ENCODE peak calls at places on chromosomes 13 and 19, in ten cellular contexts. I is endothelial cell; W is body of pancreas; B is cardiac fibroblast; N is AG10803; D is IMR-90; X is fibroblast of pulmonary artery; C is AG04449; O is CD4-positive, alpha-beta T cell; H is astrocyte of the spinal cord. K is an unnamed sample.

GRCh38 chr13:23966691-23967615 is 69.7 kb upstream of the C1QTNF9B start:
- DNase-seq in C (no peak), D (peak; percentile 15), I (no peak), W (no peak), B (peak; percentile 33), O (no peak), N (no peak), X (peak; percentile 20), H (no peak), K (no peak)

GRCh38 chr13:99043700-99044300 is 65.9 kb upstream of the DOCK9 start:
- DNase-seq in O (no peak), X (no peak), C (no peak), B (no peak), I (no peak), D (no peak), W (no peak), H (no peak), N (no peak), K (no peak)

GRCh38 chr19:40716031-40716654 is 543 bp downstream of the COQ8B start:
- DNase-seq in B (no peak), W (peak; percentile 47), C (no peak), D (peak; percentile 95), O (peak; percentile 55), N (no peak), I (no peak), X (no peak), H (no peak), K (no peak)

GRCh38 chr13:25295228-25295627 is 6.2 kb upstream of the NUP58 start:
- DNase-seq in N (no peak), H (no peak), O (no peak), W (no peak), C (no peak), D (peak; percentile 38), B (no peak), I (no peak), X (no peak), K (no peak)

GRCh38 chr13:96090240-96091101 is 564 bp downstream of the HS6ST3 start:
- DNase-seq in X (no peak), W (peak; percentile 27), O (no peak), B (peak; percentile 12), I (peak; percentile 38), D (no peak), H (peak; percentile 7), C (no peak), N (peak; percentile 5), K (peak; percentile 24)

GRCh38 chr19:19719798-19720197 is 13.1 kb downstream of the ZNF14 start:
- DNase-seq in H (no peak), I (no peak), O (no peak), D (no peak), N (no peak), W (no peak), B (no peak), C (no peak), X (no peak), K (no peak)

GRCh38 chr19:34273121-34273845 is 18.9 kb downstream of the GARRE1 start:
- DNase-seq in N (no peak), I (no peak), C (no peak), X (no peak), O (no peak), H (no peak), D (no peak), W (no peak), B (no peak), K (no peak)

GRCh38 chr19:34232566-34233481 is 21.5 kb upstream of the GARRE1 start:
- DNase-seq in I (no peak), C (peak; percentile 91), N (peak; percentile 94), B (peak; percentile 86), H (peak; percentile 96), W (peak; percentile 30), D (peak; percentile 96), O (no peak), X (peak; percentile 87), K (no peak)

GRCh38 chr13:22690756-22691155 is 490.0 kb upstream of the SGCG start:
- DNase-seq in W (no peak), H (no peak), X (no peak), N (no peak), I (no peak), D (no peak), C (no peak), B (no peak), O (no peak), K (no peak)

GRCh38 chr19:15107056-15108010 is at the start of gene SYDE1:
- DNase-seq in B (peak; percentile 82), O (no peak), H (peak; percentile 68), X (peak; percentile 68), W (peak; percentile 32), I (peak; percentile 66), C (no peak), D (peak; percentile 55), N (peak; percentile 80), K (no peak)

GRCh38 chr13:36207672-36208071 is 6.7 kb downstream of the SOHLH2 start:
- DNase-seq in B (no peak), I (no peak), O (no peak), W (no peak), D (no peak), H (no peak), N (no peak), X (peak; percentile 9), C (no peak), K (no peak)

GRCh38 chr19:55673889-55674288 is 1.1 kb upstream of the EPN1 start:
- DNase-seq in N (no peak), I (no peak), D (no peak), H (no peak), B (no peak), X (no peak), W (no peak), O (no peak), C (no peak), K (no peak)

GRCh38 chr19:18074192-18074591 is 12.5 kb downstream of the IL12RB1 start:
- DNase-seq in H (no peak), N (no peak), C (no peak), I (no peak), W (no peak), D (no peak), O (no peak), X (no peak), B (no peak), K (no peak)
- TF ChIP-seq CTCF in H (no peak), N (no peak), C (no peak), I (no peak), W (no peak), D (no peak), O (no peak), X (no peak), B (no peak), K (peak; percentile 24)

DNA sequence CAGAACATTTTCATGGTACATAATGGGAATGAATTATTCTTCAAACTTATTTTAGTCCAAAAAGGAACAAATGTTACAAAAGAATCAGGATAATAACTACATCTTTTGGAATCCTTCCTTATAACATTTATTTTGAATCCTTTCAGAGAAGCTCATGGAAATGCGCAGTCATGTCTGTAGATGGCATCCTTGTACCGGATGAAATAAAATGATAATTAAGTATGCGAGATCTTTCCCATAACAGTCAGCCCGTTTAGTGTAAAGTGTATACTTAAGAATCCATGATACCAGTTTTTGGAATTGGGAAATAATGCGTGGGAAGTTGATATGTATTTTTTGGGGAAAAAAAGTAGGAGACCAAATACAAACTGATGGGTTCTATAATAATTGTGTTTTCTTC is 418.8 kb downstream of the GPC5 start:
- DNase-seq in C (no peak), I (no peak), W (no peak), N (no peak), B (peak; percentile 21), X (peak; percentile 49), D (peak; percentile 13), O (no peak), H (peak; percentile 40), K (no peak)
- TF ChIP-seq CTCF in C (no peak), I (no peak), W (no peak), N (no peak), B (no peak), X (peak; percentile 39), D (peak; percentile 33), O (no peak), H (peak; percentile 39), K (no peak)

DNA sequence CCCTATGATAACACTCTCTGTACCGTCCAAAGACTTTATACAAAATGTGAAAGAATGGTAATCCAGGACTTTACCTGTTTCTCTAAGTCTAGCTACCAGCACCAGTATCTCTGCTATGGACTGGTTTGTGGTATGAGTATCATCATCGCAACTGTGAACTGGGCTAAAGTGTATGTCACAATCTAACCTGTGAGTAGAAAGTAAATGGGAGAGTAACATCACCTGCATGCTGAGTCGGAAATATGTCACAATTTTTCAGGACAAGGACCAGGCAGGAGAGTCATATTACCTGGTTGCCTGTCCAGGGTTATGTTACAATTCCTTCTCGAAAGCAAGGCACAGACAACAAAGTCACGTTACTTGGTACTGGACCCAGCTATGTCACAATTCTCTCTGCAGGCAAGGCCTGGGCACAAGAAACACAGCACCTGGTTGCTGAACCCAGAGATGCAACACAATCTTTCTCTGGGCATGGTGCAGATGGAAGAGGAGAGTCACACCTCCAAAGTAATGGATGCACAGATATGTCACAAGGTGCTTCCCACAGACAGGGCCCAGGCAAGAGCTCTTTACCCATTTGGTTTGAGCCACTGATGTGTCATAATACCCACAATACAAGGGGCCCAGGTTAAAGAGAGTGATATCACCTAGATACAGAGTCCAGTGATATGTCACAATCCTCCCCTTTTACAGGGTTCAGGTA is 5.2 kb upstream of the ZNF43 start:
- DNase-seq in D (no peak), B (no peak), X (no peak), C (no peak), O (no peak), I (no peak), H (no peak), N (no peak), W (no peak), K (no peak)
- TF ChIP-seq CTCF in D (no peak), B (no peak), X (no peak), C (no peak), O (no peak), I (no peak), H (no peak), N (no peak), W (no peak), K (no peak)

DNA sequence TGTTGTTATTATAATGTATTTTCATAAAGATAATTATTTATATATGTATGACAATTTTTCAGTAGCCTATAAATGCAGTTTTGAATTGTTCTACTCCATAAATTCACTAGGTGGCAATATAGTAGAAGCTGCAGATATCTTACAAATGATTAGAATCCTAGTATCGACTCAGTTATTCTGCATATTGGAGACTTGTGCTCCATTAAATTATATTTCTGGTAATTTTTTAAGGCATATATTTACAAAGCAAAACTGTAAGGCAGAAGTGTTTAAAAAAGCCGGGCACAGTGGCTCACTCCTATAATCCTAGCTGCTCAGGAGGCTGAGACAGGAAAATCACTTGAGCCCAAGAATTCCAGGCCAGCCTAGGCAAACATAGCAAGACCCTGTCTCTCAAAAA is 58.7 kb downstream of the DPY19L3 start:
- DNase-seq in D (peak; percentile 10), I (no peak), W (no peak), C (no peak), X (peak; percentile 36), O (no peak), B (peak; percentile 39), N (peak; percentile 23), H (peak; percentile 23), K (no peak)
- TF ChIP-seq CTCF in D (peak; percentile 21), I (no peak), W (no peak), C (no peak), X (peak; percentile 43), O (peak; percentile 48), B (peak; percentile 42), N (peak; percentile 52), H (peak; percentile 40), K (peak; percentile 32)